ENCODE peak calls at places on chromosomes 6 and 20, in seven cellular contexts. G, K, S, J, Z, E and A are unnamed samples.

GRCh38 chr6:89925826-89926225 is 31.6 kb downstream of the GJA10 start:
- DNase-seq in G (no peak), K (no peak), S (no peak), J (no peak), Z (no peak), E (no peak), A (no peak)

GRCh38 chr6:28334272-28335039 is 1.5 kb downstream of the ZSCAN31 start:
- DNase-seq in G (no peak), K (no peak), S (no peak), J (no peak), Z (no peak), E (no peak), A (no peak)

GRCh38 chr6:2103644-2104523 is 141.5 kb downstream of the GMDS start:
- DNase-seq in G (no peak), K (no peak), S (peak), J (peak), Z (peak), E (no peak), A (no peak)

GRCh38 chr20:4170621-4171537 is 155.5 kb upstream of the RNF24 start:
- DNase-seq in G (no peak), K (no peak), S (no peak), J (peak), Z (peak), E (no peak), A (no peak)

GRCh38 chr20:37494301-37494700 is 26.7 kb upstream of the NNAT start:
- DNase-seq in G (no peak), K (no peak), S (no peak), J (no peak), Z (no peak), E (no peak), A (no peak)

GRCh38 chr6:89298680-89299450 is 16.2 kb downstream of the GABRR2 start:
- DNase-seq in G (no peak), K (no peak), S (no peak), J (peak), Z (peak), E (peak), A (no peak)

GRCh38 chr6:90397929-90398674 is 101.5 kb upstream of the BACH2 start:
- DNase-seq in G (no peak), K (peak), S (no peak), J (no peak), Z (no peak), E (peak), A (no peak)

GRCh38 chr6:7919871-7920270 is 9.3 kb upstream of the TXNDC5 start:
- DNase-seq in G (no peak), K (no peak), S (no peak), J (peak), Z (peak), E (no peak), A (no peak)

GRCh38 chr20:38131588-38132121 is 33.4 kb downstream of the TGM2 start:
- DNase-seq in G (no peak), K (no peak), S (no peak), J (no peak), Z (no peak), E (no peak), A (peak)

GRCh38 chr6:42520786-42521607 is 42.8 kb upstream of the UBR2 start:
- DNase-seq in G (no peak), K (no peak), S (no peak), J (no peak), Z (peak), E (no peak), A (no peak)